ENCODE peak calls at places on chromosomes 13 and 19, in five cellular contexts. E is SW480; Q is activated T-helper 2 cell treated with anti-CD3 and anti-CD28 coated beads, Interferon-gamma antibody, Interleukin-2, Interleukin-4, amounts not matched to agents 10 μg/mL and 5 μg/mL and 100 μg/mL, durations not matched to agents 14 hours and 24 hours and 36 hours; N is neural crest cell; K is body of pancreas. O is an unnamed sample.

GRCh38 chr13:21435710-21436151 is 23.4 kb downstream of the ZDHHC20 start:
- DNase-seq in K (peak; percentile 69), Q (peak; percentile 55), E (peak; percentile 96), N (no peak), O (peak; percentile 71)

GRCh38 chr13:26051231-26052135 is at the start of gene SHISA2:
- DNase-seq in E (peak; percentile 61), K (peak; percentile 41), N (peak; percentile 30), Q (no peak), O (no peak)

GRCh38 chr19:51799998-51800848 is 5.3 kb downstream of the FPR3 start:
- DNase-seq in Q (no peak), E (no peak), N (no peak), K (peak; percentile 37), O (peak; percentile 12)

GRCh38 chr19:33260628-33261418 is 35.2 kb upstream of the SLC7A10 start:
- DNase-seq in K (no peak), N (no peak), E (peak; percentile 46), Q (no peak), O (no peak)

GRCh38 chr19:41410655-41411054 is 13.0 kb downstream of the BCKDHA start:
- DNase-seq in Q (no peak), K (no peak), N (no peak), E (no peak), O (no peak)

GRCh38 chr13:24619302-24619701 is 60.9 kb upstream of the ATP12A start:
- DNase-seq in E (no peak), N (no peak), Q (no peak), K (no peak), O (no peak)

GRCh38 chr19:12065100-12065538 is 588 bp downstream of the ZNF844 start:
- DNase-seq in E (no peak), Q (no peak), N (peak; percentile 22), K (peak; percentile 32), O (no peak)

GRCh38 chr19:814108-815078 is 7.4 kb downstream of the PLPPR3 start:
- DNase-seq in N (peak; percentile 25), E (no peak), Q (no peak), K (no peak), O (no peak)

GRCh38 chr13:80361883-80362327 is 21.0 kb upstream of the SPRY2 start:
- DNase-seq in K (no peak), N (peak; percentile 19), Q (no peak), E (no peak), O (peak; percentile 87)

GRCh38 chr19:47445937-47446402 is 25.7 kb downstream of the SLC8A2 start:
- DNase-seq in E (no peak), K (peak; percentile 56), N (no peak), Q (peak; percentile 54), O (no peak)

GRCh38 chr19:42419309-42419708 is 7.9 kb downstream of the LIPE start:
- DNase-seq in Q (no peak), K (no peak), N (no peak), E (no peak), O (no peak)

GRCh38 chr19:1860821-1861598 is 2.4 kb downstream of the KLF16 start:
- DNase-seq in E (no peak), K (peak; percentile 18), Q (no peak), N (no peak), O (no peak)

GRCh38 chr13:54210397-54211050 is 1181.9 kb downstream of the OLFM4 start:
- DNase-seq in N (no peak), Q (no peak), E (peak; percentile 35), K (no peak), O (no peak)

GRCh38 chr19:13849277-13849676 is 27.7 kb upstream of the NANOS3 start:
- DNase-seq in Q (no peak), N (no peak), E (no peak), K (no peak), O (no peak)

GRCh38 chr19:34165295-34165738 is 7.0 kb upstream of the LSM14A start:
- DNase-seq in Q (no peak), E (no peak), N (no peak), K (no peak), O (no peak)

GRCh38 chr13:104057851-104058250 is 991.6 kb upstream of the SLC10A2 start:
- DNase-seq in N (no peak), Q (no peak), K (no peak), E (no peak), O (no peak)

GRCh38 chr19:44113784-44114390 is 688 bp downstream of the ZNF225 start:
- DNase-seq in Q (no peak), K (no peak), E (peak; percentile 5), N (no peak), O (no peak)

GRCh38 chr13:110944121-110944967 is 29.5 kb upstream of the ANKRD10 start:
- DNase-seq in Q (no peak), K (peak; percentile 70), N (no peak), E (peak; percentile 74), O (peak; percentile 52)

O was measured in HepG2.